ENCODE peak calls at places on chromosomes 1 and 21, in four cellular contexts. F is NCI-H1092; V is activated CD4-positive, CD25-positive, alpha-beta regulatory T cell treated with anti-CD3 and anti-CD28 coated beads, Interleukin-2, amount 50 U/mL, for 72 hours; M is smooth muscle cell of the brain vasculature. U is an unnamed sample.

GRCh38 chr21:44351535-44352252 is 1.7 kb upstream of the TRPM2 start:
- DNase-seq in F (no peak), V (no peak), M (no peak), U (no peak)

GRCh38 chr1:29842130-29842529 is 605.8 kb downstream of the PTPRU start:
- DNase-seq in F (no peak), V (no peak), M (no peak), U (no peak)

GRCh38 chr1:6178751-6179563 is 1.2 kb downstream of the CHD5 start:
- DNase-seq in F (no peak), V (no peak), M (no peak), U (no peak)

GRCh38 chr1:224251741-224252146 is 68.7 kb downstream of the DEGS1 start:
- DNase-seq in F (no peak), V (no peak), M (no peak), U (no peak)

GRCh38 chr1:180210008-180210555 is 20.0 kb upstream of the LHX4 start:
- DNase-seq in F (no peak), V (no peak), M (no peak), U (no peak)

GRCh38 chr1:214941061-214941460 is 141.5 kb upstream of the KCNK2 start:
- DNase-seq in F (no peak), V (no peak), M (no peak), U (no peak)

GRCh38 chr1:117574206-117574835 is 31.5 kb upstream of the TENT5C start:
- DNase-seq in F (no peak), V (no peak), M (no peak), U (no peak)

GRCh38 chr1:150389650-150390049 is 25.7 kb downstream of the RPRD2 start:
- DNase-seq in F (no peak), V (no peak), M (no peak), U (no peak)

GRCh38 chr1:62288224-62288623 is 31.0 kb downstream of the KANK4 start:
- DNase-seq in F (no peak), V (no peak), M (no peak), U (no peak)

GRCh38 chr1:4654764-4655673 is 610 bp downstream of the AJAP1 start:
- DNase-seq in F (no peak), V (no peak), M (no peak), U (no peak)

GRCh38 chr1:84731519-84731918 is 41.3 kb upstream of the SSX2IP start:
- DNase-seq in F (no peak), V (no peak), M (no peak), U (no peak)

GRCh38 chr1:55506686-55507577 is 291.8 kb upstream of the USP24 start:
- DNase-seq in F (no peak), V (no peak), M (peak; percentile 35), U (peak; percentile 52)

GRCh38 chr1:54486864-54487263 is 61.2 kb upstream of the ACOT11 start:
- DNase-seq in F (no peak), V (no peak), M (no peak), U (no peak)

GRCh38 chr1:60227581-60228252 is 154.1 kb upstream of the C1orf87 start:
- DNase-seq in F (no peak), V (no peak), M (no peak), U (no peak)

GRCh38 chr1:206856674-206857464 is 8.6 kb upstream of the IL20 start:
- DNase-seq in F (no peak), V (no peak), M (no peak), U (no peak)

GRCh38 chr21:32921632-32922230 is 104.0 kb upstream of the OLIG2 start:
- DNase-seq in F (no peak), V (peak; percentile 59), M (no peak), U (no peak)

GRCh38 chr21:20250337-20250736 is 747.9 kb upstream of the NCAM2 start:
- DNase-seq in F (no peak), V (no peak), M (no peak), U (no peak)

GRCh38 chr1:155282488-155283086 is 5.3 kb downstream of the HCN3 start:
- DNase-seq in F (no peak), V (no peak), M (no peak), U (no peak)

GRCh38 chr1:47776554-47777156 is 220.5 kb downstream of the TRABD2B start:
- DNase-seq in F (peak; percentile 73), V (no peak), M (no peak), U (no peak)

GRCh38 chr1:187264995-187265602 is 436.4 kb downstream of the PLA2G4A start:
- DNase-seq in F (peak; percentile 69), V (no peak), M (no peak), U (peak; percentile 18)

GRCh38 chr1:29475256-29475800 is 239.0 kb downstream of the PTPRU start:
- DNase-seq in F (no peak), V (no peak), M (no peak), U (no peak)

GRCh38 chr21:32426592-32427051 is 14.1 kb downstream of the EVA1C start:
- DNase-seq in F (no peak), V (no peak), M (no peak), U (peak; percentile 54)

GRCh38 chr1:65688215-65688566 is 104.5 kb upstream of the PDE4B start:
- DNase-seq in F (no peak), V (no peak), M (no peak), U (no peak)

GRCh38 chr1:94324168-94324544 is 86.8 kb upstream of the ARHGAP29 start:
- DNase-seq in F (no peak), V (no peak), M (no peak), U (no peak)

GRCh38 chr1:204321665-204322064 is 38.1 kb downstream of the PLEKHA6 start:
- DNase-seq in F (no peak), V (no peak), M (no peak), U (peak; percentile 40)

GRCh38 chr1:167654975-167655575 is 25.0 kb downstream of the RCSD1 start:
- DNase-seq in F (no peak), V (no peak), M (no peak), U (no peak)

U was measured in stromal cell of bone marrow.